ENCODE peak calls at places on chromosomes 11 and 22, in ten cellular contexts. F is ovary, A is omental fat pad, T is IMR-90, Y is heart left ventricle, X is AG09319, I is kidney, P is WERI-Rb-1, B is lung, W is HL-60. L is an unnamed sample.

GRCh38 chr11:28071305-28071704 is 36.7 kb downstream of the KIF18A start:
- DNase-seq in F (no peak), A (no peak), T (no peak), Y (no peak), X (no peak), I (no peak), P (no peak), B (no peak), W (no peak), L (no peak)

GRCh38 chr11:69660001-69660500 is 15.1 kb downstream of the LTO1 start:
- DNase-seq in F (no peak), A (no peak), T (no peak), Y (no peak), X (no peak), I (peak; percentile 30), P (no peak), B (no peak), W (no peak), L (no peak)

GRCh38 chr11:64250875-64251721 is at the start of gene PLCB3:
- DNase-seq in F (peak; percentile 75), A (no peak), T (no peak), Y (peak; percentile 71), X (no peak), I (peak; percentile 89), P (peak; percentile 66), B (peak; percentile 50), W (peak; percentile 44), L (no peak)

GRCh38 chr11:26593686-26594085 is 21.6 kb upstream of the MUC15 start:
- DNase-seq in F (no peak), A (no peak), T (no peak), Y (no peak), X (no peak), I (no peak), P (no peak), B (no peak), W (no peak), L (no peak)

GRCh38 chr11:65427691-65428577 is 5.3 kb downstream of the NEAT1 start:
- DNase-seq in F (peak; percentile 40), A (peak; percentile 40), T (peak; percentile 78), Y (peak; percentile 31), X (peak; percentile 78), I (peak; percentile 60), P (no peak), B (peak; percentile 34), W (peak; percentile 52), L (no peak)

GRCh38 chr11:69383372-69383771 is 89.4 kb downstream of the MYEOV start:
- DNase-seq in F (no peak), A (no peak), T (no peak), Y (no peak), X (no peak), I (peak; percentile 31), P (no peak), B (no peak), W (no peak), L (no peak)

GRCh38 chr22:46293591-46294260 is 2.9 kb upstream of the GTSE1 start:
- DNase-seq in F (no peak), A (no peak), T (peak; percentile 53), Y (peak; percentile 48), X (no peak), I (no peak), P (no peak), B (no peak), W (peak; percentile 35), L (no peak)

GRCh38 chr11:62352355-62353336 is 15.4 kb downstream of the ASRGL1 start:
- DNase-seq in F (no peak), A (no peak), T (no peak), Y (no peak), X (no peak), I (no peak), P (no peak), B (no peak), W (no peak), L (no peak)

GRCh38 chr11:18491924-18492323 is 34.8 kb downstream of the TSG101 start:
- DNase-seq in F (no peak), A (no peak), T (peak; percentile 38), Y (no peak), X (no peak), I (no peak), P (no peak), B (no peak), W (no peak), L (no peak)

GRCh38 chr11:78562398-78562797 is 12.3 kb downstream of the NARS2 start:
- DNase-seq in F (no peak), A (no peak), T (peak; percentile 75), Y (no peak), X (no peak), I (no peak), P (no peak), B (no peak), W (no peak), L (no peak)

GRCh38 chr11:96394773-96395172 is 5.0 kb downstream of the JRKL start:
- DNase-seq in F (no peak), A (no peak), T (no peak), Y (no peak), X (no peak), I (no peak), P (no peak), B (no peak), W (no peak), L (no peak)

GRCh38 chr11:47257518-47258316 is at the start of gene NR1H3:
- DNase-seq in F (peak; percentile 88), A (no peak), T (peak; percentile 66), Y (peak; percentile 75), X (no peak), I (peak; percentile 94), P (peak; percentile 53), B (peak; percentile 84), W (no peak), L (peak; percentile 66)
- TF ChIP-seq CTCF in F (peak; percentile 71), A (no peak), T (peak; percentile 72), Y (peak; percentile 62), X (peak; percentile 70), I (peak; percentile 36), P (peak; percentile 74), B (peak; percentile 20), W (no peak), L (peak; percentile 59)

GRCh38 chr22:29030016-29030617 is 31.5 kb downstream of the C22orf31 start:
- DNase-seq in F (no peak), A (no peak), T (no peak), Y (no peak), X (no peak), I (no peak), P (no peak), B (no peak), W (no peak), L (no peak)
- TF ChIP-seq CTCF in F (no peak), A (no peak), T (no peak), Y (no peak), X (no peak), I (peak; percentile 12), P (no peak), B (no peak), W (no peak), L (no peak)

GRCh38 chr11:10752486-10752885 is 1.4 kb downstream of the CTR9 start:
- DNase-seq in F (no peak), A (no peak), T (no peak), Y (no peak), X (no peak), I (no peak), P (no peak), B (no peak), W (no peak), L (no peak)

GRCh38 chr11:10752061-10752460 is 1.0 kb downstream of the CTR9 start:
- DNase-seq in F (no peak), A (no peak), T (no peak), Y (no peak), X (no peak), I (no peak), P (no peak), B (no peak), W (no peak), L (no peak)

GRCh38 chr11:10749476-10749875 is 1.6 kb upstream of the CTR9 start:
- DNase-seq in F (no peak), A (no peak), T (no peak), Y (no peak), X (no peak), I (no peak), P (no peak), B (no peak), W (peak; percentile 7), L (no peak)

GRCh38 chr11:10751581-10751940 is 515 bp downstream of the CTR9 start:
- DNase-seq in F (no peak), A (no peak), T (no peak), Y (no peak), X (no peak), I (no peak), P (no peak), B (no peak), W (no peak), L (no peak)

DNA sequence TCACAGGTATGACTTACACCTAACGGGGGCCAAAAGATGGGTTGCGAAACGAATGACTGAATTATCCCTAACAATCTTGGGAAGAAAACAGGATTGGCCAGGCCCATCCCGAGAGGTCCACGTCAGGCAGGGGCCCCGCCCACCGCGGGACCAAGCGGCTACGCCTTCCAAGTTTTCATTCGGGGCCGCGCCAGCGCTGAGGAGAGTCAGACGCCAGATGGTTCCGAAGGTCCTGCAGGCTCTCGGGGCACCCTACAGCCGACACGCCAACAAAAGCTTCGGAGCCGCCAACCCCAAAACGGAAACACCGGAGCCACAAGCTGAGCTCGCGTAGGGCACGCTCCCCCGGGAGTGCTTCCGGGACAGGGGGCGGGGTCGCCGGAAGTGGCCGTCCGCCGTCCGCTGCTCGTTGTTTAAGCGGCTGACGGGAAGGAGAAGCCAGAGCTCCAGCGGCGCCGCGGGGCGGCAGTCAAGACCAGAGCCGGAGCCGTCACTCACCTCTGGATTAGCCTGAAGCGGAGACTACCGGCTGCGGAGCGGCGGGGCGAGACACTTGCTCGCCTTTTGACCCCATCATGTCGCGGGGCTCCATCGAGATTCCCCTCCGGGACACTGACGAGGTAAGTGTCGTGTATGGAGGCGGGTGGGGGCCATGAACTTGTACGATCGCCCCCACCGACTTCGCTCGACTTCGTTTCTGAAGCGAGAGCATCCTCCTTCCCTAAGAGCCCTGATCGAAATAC is at the start of gene CTR9:
- DNase-seq in F (peak; percentile 93), A (peak; percentile 73), T (peak; percentile 90), Y (peak; percentile 96), X (peak; percentile 65), I (peak; percentile 98), P (peak; percentile 96), B (peak; percentile 94), W (peak; percentile 96), L (peak; percentile 85)
- TF ChIP-seq CTCF in F (peak; percentile 24), A (no peak), T (peak; percentile 37), Y (peak; percentile 44), X (peak; percentile 29), I (peak; percentile 11), P (peak; percentile 40), B (no peak), W (no peak), L (no peak)

DNA sequence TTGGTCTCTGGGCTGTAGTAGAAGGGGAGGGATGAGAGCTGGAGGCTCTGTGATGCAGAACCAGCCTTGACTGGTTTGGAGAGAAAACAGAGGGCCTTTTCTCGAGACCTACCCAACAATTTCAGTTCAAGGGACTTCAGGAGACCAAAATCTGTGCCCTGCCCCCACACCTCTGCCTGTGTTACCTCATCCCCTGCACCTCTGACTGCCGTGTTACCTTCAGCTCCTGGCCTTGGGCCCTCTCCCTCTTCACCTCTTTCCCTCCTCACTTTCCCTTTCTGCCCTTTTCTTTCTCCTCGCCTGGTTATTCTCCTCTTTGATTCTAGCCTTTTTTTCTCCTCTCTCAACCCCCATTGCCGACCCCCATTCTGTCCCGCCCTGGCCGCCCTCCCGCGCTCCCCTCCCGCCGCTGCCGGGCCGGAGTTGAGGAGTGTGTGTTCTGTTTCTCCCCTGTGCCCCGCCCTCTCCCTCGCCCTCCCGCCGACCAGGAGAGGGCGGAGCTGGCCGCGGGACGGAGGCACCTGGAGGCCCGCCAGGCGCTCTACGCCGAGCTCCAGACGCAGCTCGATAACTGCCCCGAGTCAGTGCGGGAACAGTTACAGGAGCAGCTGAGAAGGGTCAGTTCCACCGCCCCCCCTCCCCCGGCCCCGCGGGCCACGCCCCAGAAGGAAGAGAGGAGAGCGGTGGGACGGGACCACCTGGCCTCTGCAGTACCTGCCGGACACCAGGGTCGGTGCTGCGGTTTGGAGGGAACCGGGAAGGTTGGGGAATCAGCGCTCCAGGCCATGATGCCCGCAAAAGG is 27.2 kb downstream of the PHLDB1 start:
- DNase-seq in F (peak; percentile 93), A (no peak), T (peak; percentile 55), Y (peak; percentile 84), X (no peak), I (peak; percentile 92), P (no peak), B (peak; percentile 75), W (peak; percentile 38), L (peak; percentile 86)
- TF ChIP-seq CTCF in F (peak; percentile 22), A (no peak), T (no peak), Y (peak; percentile 18), X (no peak), I (peak; percentile 23), P (no peak), B (no peak), W (no peak), L (no peak)

L was measured in mesothelial cell of epicardium.